ENCODE peak calls at places on chromosome 18, in eight cellular contexts. U, D, C, M, A, Z, L and J are unnamed samples.

GRCh38 chr18:53918091-53918490 is 306.4 kb downstream of the MBD2 start:
- DNase-seq in D (no peak), L (no peak), U (no peak), A (no peak), Z (no peak), C (no peak), M (no peak), J (no peak)

GRCh38 chr18:76462326-76462694 is 32.7 kb downstream of the ZNF516 start:
- DNase-seq in A (no peak), L (no peak), Z (no peak), D (no peak), M (no peak), U (no peak), C (no peak), J (no peak)

GRCh38 chr18:6414118-6414722 is 491 bp downstream of the L3MBTL4 start:
- DNase-seq in C (peak), M (no peak), U (peak), A (peak), D (no peak), L (peak), Z (peak), J (no peak)

GRCh38 chr18:51153659-51154371 is 43.7 kb downstream of the MEX3C start:
- DNase-seq in L (no peak), A (no peak), C (no peak), D (no peak), U (no peak), M (no peak), Z (no peak), J (no peak)

GRCh38 chr18:59145055-59145454 is 5.4 kb downstream of the SEC11C start:
- DNase-seq in A (no peak), U (no peak), M (no peak), C (no peak), Z (peak), D (no peak), L (no peak), J (no peak)

GRCh38 chr18:76530846-76531245 is 35.8 kb upstream of the ZNF516 start:
- DNase-seq in L (no peak), A (no peak), M (no peak), C (no peak), U (no peak), Z (no peak), D (no peak), J (peak)

GRCh38 chr18:76977108-76977621 is 154.8 kb downstream of the ZNF236 start:
- DNase-seq in D (no peak), C (no peak), M (no peak), U (no peak), Z (no peak), L (no peak), A (no peak), J (no peak)

GRCh38 chr18:23155537-23155936 is 20.3 kb downstream of the CABLES1 start:
- DNase-seq in Z (no peak), U (no peak), C (no peak), A (no peak), D (no peak), M (no peak), L (no peak), J (no peak)

GRCh38 chr18:24992491-24992890 is 359.5 kb downstream of the ZNF521 start:
- DNase-seq in L (no peak), M (no peak), D (no peak), C (no peak), Z (no peak), U (no peak), A (no peak), J (no peak)

GRCh38 chr18:61398961-61399632 is 65.9 kb downstream of the CDH20 start:
- DNase-seq in L (no peak), D (peak), M (peak), Z (peak), C (no peak), A (no peak), U (no peak), J (no peak)

GRCh38 chr18:50138181-50139064 is 56.5 kb downstream of the MYO5B start:
- DNase-seq in A (no peak), L (no peak), C (no peak), Z (no peak), D (no peak), M (no peak), U (no peak), J (no peak)

GRCh38 chr18:26960901-26961300 is 95.4 kb upstream of the AQP4 start:
- DNase-seq in L (no peak), U (no peak), Z (no peak), D (no peak), C (no peak), A (no peak), M (no peak), J (no peak)

GRCh38 chr18:48956378-48956777 is 5.6 kb upstream of the SMAD7 start:
- DNase-seq in A (no peak), U (no peak), L (no peak), D (peak), M (no peak), Z (no peak), C (no peak), J (no peak)

GRCh38 chr18:68033466-68033865 is 516.9 kb upstream of the DSEL start:
- DNase-seq in A (no peak), U (no peak), Z (no peak), C (no peak), M (no peak), L (no peak), D (peak), J (no peak)

GRCh38 chr18:40957533-40958070 is 997.4 kb upstream of the PIK3C3 start:
- DNase-seq in Z (no peak), C (no peak), A (no peak), M (no peak), D (no peak), U (no peak), L (no peak), J (no peak)

GRCh38 chr18:60549338-60549960 is 176.9 kb upstream of the MC4R start:
- DNase-seq in D (peak), A (no peak), L (no peak), U (peak), C (no peak), Z (peak), M (peak), J (peak)

GRCh38 chr18:42168487-42168886 is 213.5 kb downstream of the PIK3C3 start:
- DNase-seq in D (no peak), M (no peak), A (no peak), Z (no peak), U (no peak), L (no peak), C (no peak), J (no peak)

GRCh38 chr18:59760212-59760997 is 63.2 kb upstream of the CCBE1 start:
- DNase-seq in C (no peak), M (no peak), U (no peak), Z (no peak), A (no peak), D (no peak), L (no peak), J (no peak)

GRCh38 chr18:9708882-9709877 is 1.1 kb downstream of the RAB31 start:
- DNase-seq in L (no peak), M (no peak), Z (peak), D (no peak), A (peak), U (peak), C (no peak), J (no peak)

GRCh38 chr18:10089881-10090280 is 176.1 kb downstream of the VAPA start:
- DNase-seq in L (no peak), U (peak), M (no peak), D (no peak), A (no peak), C (no peak), Z (no peak), J (no peak)

GRCh38 chr18:35771172-35771571 is 189.6 kb downstream of the GALNT1 start:
- DNase-seq in U (no peak), C (no peak), M (no peak), Z (no peak), L (no peak), D (no peak), A (no peak), J (no peak)

GRCh38 chr18:35777042-35777441 is 195.4 kb upstream of the RMP24 start:
- DNase-seq in D (no peak), Z (no peak), M (no peak), U (no peak), L (no peak), A (peak), C (no peak), J (peak)

GRCh38 chr18:6747646-6748045 is 18.1 kb downstream of the ARHGAP28 start:
- DNase-seq in C (no peak), U (no peak), Z (peak), L (no peak), A (no peak), M (peak), D (peak), J (no peak)

GRCh38 chr18:27394687-27395086 is 209.6 kb upstream of the CHST9 start:
- DNase-seq in L (no peak), C (no peak), D (no peak), U (no peak), M (no peak), Z (no peak), A (no peak), J (no peak)

GRCh38 chr18:58761970-58762780 is 90.9 kb downstream of the MALT1 start:
- DNase-seq in L (no peak), D (no peak), C (no peak), U (no peak), A (no peak), M (no peak), Z (no peak), J (no peak)

GRCh38 chr18:37299471-37300304 is 265.9 kb downstream of the CELF4 start:
- DNase-seq in Z (peak), A (no peak), U (peak), C (peak), D (peak), L (peak), M (peak), J (no peak)

GRCh38 chr18:49682301-49683190 is 120.7 kb downstream of the LIPG start:
- DNase-seq in A (no peak), M (no peak), L (no peak), Z (no peak), D (no peak), U (no peak), C (no peak), J (no peak)

GRCh38 chr18:61894751-61895524 is 2.1 kb upstream of the RNF152 start:
- DNase-seq in D (no peak), U (peak), L (no peak), C (no peak), Z (no peak), M (no peak), A (no peak), J (no peak)

GRCh38 chr18:46536215-46536874 is 120.7 kb downstream of the LOXHD1 start:
- DNase-seq in M (no peak), L (no peak), C (no peak), D (no peak), U (no peak), A (no peak), Z (no peak), J (no peak)

GRCh38 chr18:42113529-42114191 is 158.6 kb downstream of the PIK3C3 start:
- DNase-seq in D (no peak), U (no peak), C (no peak), L (no peak), M (no peak), A (no peak), Z (no peak), J (no peak)

GRCh38 chr18:49862656-49863385 is 49.5 kb upstream of the ACAA2 start:
- DNase-seq in A (no peak), M (no peak), U (no peak), Z (no peak), L (no peak), C (no peak), D (no peak), J (peak)

GRCh38 chr18:812673-813404 is 797 bp upstream of the YES1 start:
- DNase-seq in A (peak), Z (peak), L (peak), U (no peak), D (peak), C (peak), M (no peak), J (peak)

GRCh38 chr18:48609820-48610815 is 71.3 kb downstream of the CTIF start:
- DNase-seq in Z (no peak), C (no peak), U (no peak), A (no peak), M (no peak), L (peak), D (no peak), J (no peak)

GRCh38 chr18:74498712-74499629 is 2.8 kb downstream of the CNDP2 start:
- DNase-seq in U (no peak), L (peak), M (no peak), A (no peak), C (no peak), D (no peak), Z (peak), J (no peak)

GRCh38 chr18:74013955-74014354 is 133.7 kb downstream of the FBXO15 start:
- DNase-seq in A (no peak), D (peak), U (no peak), M (no peak), L (no peak), C (no peak), Z (no peak), J (no peak)

GRCh38 chr18:79595876-79596374 is 83.7 kb upstream of the CTDP1 start:
- DNase-seq in L (peak), C (no peak), A (peak), U (no peak), D (no peak), M (no peak), Z (no peak), J (no peak)